ENCODE peak calls at places on chromosomes 6 and 20, in nine cellular contexts. M, R, F, A, N, B, C, O and U are unnamed samples.

GRCh38 chr6:139152892-139153271 is 18.0 kb downstream of the HECA start:
- DNase-seq in M (no peak), R (no peak), F (no peak), A (no peak), N (no peak), B (no peak), C (peak), O (no peak), U (no peak)

GRCh38 chr6:158131926-158132325 is 36.1 kb downstream of the SERAC1 start:
- DNase-seq in M (peak), R (peak), F (peak), A (peak), N (no peak), B (peak), C (peak), O (peak), U (peak)

GRCh38 chr20:41733151-41733550 is 115.0 kb upstream of the CHD6 start:
- DNase-seq in M (no peak), R (no peak), F (no peak), A (no peak), N (no peak), B (no peak), C (peak), O (no peak), U (no peak)

GRCh38 chr20:46057856-46058655 is 29.0 kb downstream of the SLC12A5 start:
- DNase-seq in M (peak), R (no peak), F (peak), A (no peak), N (no peak), B (no peak), C (peak), O (no peak), U (peak)

GRCh38 chr6:136655251-136656014 is 105.2 kb upstream of the MAP7 start:
- DNase-seq in M (no peak), R (no peak), F (no peak), A (no peak), N (no peak), B (no peak), C (no peak), O (no peak), U (no peak)

GRCh38 chr20:57695012-57695411 is 14.8 kb downstream of the PMEPA1 start:
- DNase-seq in M (no peak), R (no peak), F (no peak), A (no peak), N (peak), B (peak), C (no peak), O (no peak), U (no peak)

GRCh38 chr6:155418017-155418749 is 37.5 kb downstream of the NOX3 start:
- DNase-seq in M (peak), R (peak), F (peak), A (no peak), N (no peak), B (no peak), C (peak), O (peak), U (no peak)

GRCh38 chr20:49765413-49765736 is 47.3 kb upstream of the SLC9A8 start:
- DNase-seq in M (no peak), R (no peak), F (no peak), A (no peak), N (no peak), B (no peak), C (no peak), O (no peak), U (no peak)

GRCh38 chr6:73739097-73739496 is 43.1 kb downstream of the CD109 start:
- DNase-seq in M (peak), R (peak), F (peak), A (peak), N (peak), B (peak), C (peak), O (peak), U (peak)

GRCh38 chr6:71737953-71738352 is 148.4 kb upstream of the RIMS1 start:
- DNase-seq in M (no peak), R (no peak), F (no peak), A (no peak), N (no peak), B (no peak), C (no peak), O (no peak), U (no peak)
- TF ChIP-seq EZH2phosphoT487 in M (no peak), R (no peak), F (no peak), A (no peak), N (no peak), B (no peak), C (no peak), O (no peak), U (no peak)

GRCh38 chr20:13222319-13222716 is 1.2 kb downstream of the ISM1 start:
- DNase-seq in M (peak), R (no peak), F (peak), A (no peak), N (no peak), B (no peak), C (no peak), O (no peak), U (no peak)

GRCh38 chr20:13220194-13220856 is 749 bp upstream of the ISM1 start:
- DNase-seq in M (peak), R (no peak), F (peak), A (peak), N (no peak), B (no peak), C (peak), O (no peak), U (peak)

GRCh38 chr20:13220857-13221297 is at the start of gene ISM1:
- DNase-seq in M (peak), R (peak), F (peak), A (peak), N (no peak), B (no peak), C (peak), O (no peak), U (peak)

GRCh38 chr20:13221673-13222318 is 722 bp downstream of the ISM1 start:
- DNase-seq in M (peak), R (peak), F (peak), A (peak), N (peak), B (peak), C (peak), O (no peak), U (peak)

GRCh38 chr20:13221313-13221672 is 219 bp downstream of the ISM1 start:
- DNase-seq in M (no peak), R (no peak), F (no peak), A (no peak), N (no peak), B (no peak), C (peak), O (no peak), U (no peak)
- TF ChIP-seq EZH2phosphoT487 in M (no peak), R (no peak), F (no peak), A (no peak), N (no peak), B (no peak), C (no peak), O (no peak), U (no peak)

GRCh38 chr6:6317825-6318733 is 2.4 kb downstream of the F13A1 start:
- DNase-seq in M (peak), R (no peak), F (peak), A (no peak), N (no peak), B (no peak), C (no peak), O (no peak), U (no peak)
- TF ChIP-seq EZH2phosphoT487 in M (no peak), R (no peak), F (no peak), A (no peak), N (no peak), B (no peak), C (no peak), O (no peak), U (no peak)

GRCh38 chr6:119148825-119149525 is 70.5 kb upstream of the FAM184A start:
- DNase-seq in M (no peak), R (no peak), F (no peak), A (no peak), N (no peak), B (no peak), C (peak), O (no peak), U (no peak)

GRCh38 chr6:119147101-119148053 is 68.9 kb upstream of the FAM184A start:
- DNase-seq in M (no peak), R (peak), F (no peak), A (no peak), N (peak), B (peak), C (peak), O (peak), U (peak)

GRCh38 chr6:119145111-119145510 is 66.6 kb upstream of the FAM184A start:
- DNase-seq in M (no peak), R (no peak), F (no peak), A (no peak), N (no peak), B (peak), C (no peak), O (no peak), U (no peak)

GRCh38 chr6:119152187-119152586 is 73.7 kb upstream of the FAM184A start:
- DNase-seq in M (no peak), R (no peak), F (no peak), A (no peak), N (no peak), B (no peak), C (no peak), O (no peak), U (no peak)

GRCh38 chr6:119148102-119148824 is 69.8 kb upstream of the FAM184A start:
- DNase-seq in M (peak), R (peak), F (peak), A (peak), N (peak), B (peak), C (peak), O (peak), U (peak)
- TF ChIP-seq EZH2phosphoT487 in M (no peak), R (no peak), F (no peak), A (no peak), N (no peak), B (no peak), C (no peak), O (no peak), U (no peak)

DNA sequence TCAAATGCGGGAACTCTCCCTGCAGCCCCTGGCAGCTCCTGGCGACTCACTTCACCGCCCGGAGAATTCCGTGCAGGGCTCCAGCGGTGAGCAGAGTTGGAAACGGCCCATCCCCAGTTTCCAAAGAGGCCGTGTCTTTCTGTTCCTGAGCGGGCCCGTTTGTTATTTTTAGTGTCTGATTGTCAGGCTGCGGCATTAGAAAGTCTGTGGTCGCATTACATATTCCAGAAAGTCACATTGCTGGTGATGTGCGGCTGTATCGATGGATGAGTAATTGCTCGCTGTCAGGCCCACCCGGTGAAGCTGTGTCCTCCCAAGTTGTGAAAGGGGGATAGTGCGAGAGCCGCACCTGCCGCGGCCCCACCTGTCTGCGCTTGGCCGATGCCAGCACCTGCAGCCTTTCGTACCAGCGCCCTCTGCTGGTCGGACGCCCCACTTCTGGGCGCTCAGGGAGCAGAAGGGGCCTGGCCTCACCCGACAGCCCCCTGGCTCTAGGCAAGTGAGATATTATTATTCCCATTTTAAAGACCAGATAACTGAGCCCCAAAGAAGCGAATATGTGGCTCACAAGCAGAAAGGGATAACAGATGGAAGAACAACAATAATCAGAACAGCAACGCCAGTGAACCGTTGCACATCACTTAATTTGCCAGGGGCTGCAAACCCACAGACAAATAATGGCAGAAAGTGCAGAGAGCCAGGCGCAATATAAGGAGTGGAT is 244.9 kb downstream of the TSHZ2 start:
- DNase-seq in M (peak), R (peak), F (peak), A (peak), N (peak), B (peak), C (peak), O (peak), U (peak)
- TF ChIP-seq EZH2phosphoT487 in M (no peak), R (no peak), F (no peak), A (no peak), N (no peak), B (no peak), C (no peak), O (no peak), U (no peak)

GRCh38 chr6:834190-834589 is 141.3 kb upstream of the EXOC2 start:
- DNase-seq in M (no peak), R (no peak), F (no peak), A (no peak), N (no peak), B (no peak), C (no peak), O (no peak), U (no peak)

GRCh38 chr6:837380-837779 is 144.4 kb upstream of the EXOC2 start:
- DNase-seq in M (no peak), R (no peak), F (no peak), A (no peak), N (no peak), B (no peak), C (no peak), O (no peak), U (no peak)

GRCh38 chr6:834879-835278 is 141.9 kb upstream of the EXOC2 start:
- DNase-seq in M (no peak), R (no peak), F (no peak), A (no peak), N (no peak), B (no peak), C (no peak), O (no peak), U (no peak)

GRCh38 chr6:835476-836160 is 142.7 kb upstream of the EXOC2 start:
- DNase-seq in M (no peak), R (no peak), F (no peak), A (no peak), N (no peak), B (peak), C (no peak), O (no peak), U (no peak)

GRCh38 chr6:836276-836853 is 143.4 kb upstream of the EXOC2 start:
- DNase-seq in M (no peak), R (no peak), F (no peak), A (no peak), N (no peak), B (peak), C (no peak), O (no peak), U (no peak)
- TF ChIP-seq EZH2phosphoT487 in M (no peak), R (no peak), F (no peak), A (no peak), N (no peak), B (no peak), C (no peak), O (no peak), U (no peak)

DNA sequence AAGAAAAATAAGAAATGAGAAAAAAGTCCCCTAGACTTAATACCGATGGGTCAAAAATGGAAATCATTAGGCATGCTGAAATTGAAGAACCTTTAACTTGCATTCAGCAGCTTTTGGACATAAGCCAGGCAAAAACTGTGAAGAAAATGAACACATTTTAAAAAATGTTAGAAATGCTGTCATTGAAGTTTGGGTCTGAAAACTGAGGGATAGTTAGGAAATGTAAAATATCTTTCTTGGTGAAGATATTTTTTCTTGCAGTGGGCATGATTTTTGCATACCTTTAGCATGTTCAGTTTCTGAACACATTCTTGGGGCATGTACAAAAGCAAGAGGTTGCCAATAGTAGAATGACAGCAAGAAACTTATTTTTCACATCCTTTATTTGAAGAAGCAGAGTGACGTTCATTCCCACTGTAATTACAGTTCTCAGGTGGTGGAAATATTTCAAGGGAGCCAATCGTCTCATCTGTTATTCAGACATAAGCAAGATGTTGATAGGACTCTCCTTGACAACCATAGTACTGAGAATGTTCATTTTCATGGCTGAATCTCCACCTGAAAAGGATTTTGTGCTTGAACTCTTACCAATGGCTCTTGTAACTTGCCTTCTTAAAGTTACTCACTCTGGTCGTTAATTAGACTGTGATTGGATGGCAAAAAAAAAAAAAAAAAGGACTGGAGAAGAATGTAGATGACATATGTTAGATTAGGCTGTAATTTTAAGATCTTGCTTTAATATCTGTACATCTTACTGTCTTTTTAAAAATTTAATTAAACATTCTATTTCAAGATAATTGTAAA is 74.3 kb downstream of the DOK5 start:
- DNase-seq in M (no peak), R (no peak), F (no peak), A (no peak), N (no peak), B (no peak), C (peak), O (no peak), U (no peak)
- TF ChIP-seq EZH2phosphoT487 in M (no peak), R (no peak), F (no peak), A (no peak), N (no peak), B (no peak), C (no peak), O (no peak), U (no peak)